ENCODE peak calls at places on chromosomes 4 and X, in ten cellular contexts. D, S, B, I, L, C, N, G, V and A are unnamed samples.

GRCh38 chrX:34350552-34350951 is 218.4 kb upstream of the FAM47A start:
- DNase-seq in D (peak; percentile 1), S (no peak), B (no peak), I (no peak), L (no peak), C (no peak), N (no peak), G (no peak), V (no peak), A (no peak)

GRCh38 chrX:15399901-15400500 is 15.8 kb upstream of the VEGFD start:
- DNase-seq in D (no peak), S (no peak), B (no peak), I (no peak), L (no peak), C (no peak), N (no peak), G (no peak), V (no peak), A (no peak)

GRCh38 chr4:138400528-138400927 is 158.4 kb upstream of the SLC7A11 start:
- DNase-seq in D (no peak), S (no peak), B (no peak), I (no peak), L (no peak), C (no peak), N (no peak), G (no peak), V (no peak), A (peak; percentile 7)

GRCh38 chr4:37970702-37971101 is 10.5 kb downstream of the PTTG2 start:
- DNase-seq in D (peak; percentile 37), S (peak; percentile 16), B (peak; percentile 73), I (peak; percentile 68), L (peak; percentile 38), C (peak; percentile 75), N (no peak), G (no peak), V (no peak), A (peak; percentile 38)

GRCh38 chr4:111126340-111126739 is 503.5 kb upstream of the PITX2 start:
- DNase-seq in D (no peak), S (no peak), B (no peak), I (no peak), L (no peak), C (no peak), N (no peak), G (no peak), V (no peak), A (no peak)

GRCh38 chr4:88477229-88477860 is 20.4 kb downstream of the HERC5 start:
- DNase-seq in D (no peak), S (no peak), B (no peak), I (no peak), L (no peak), C (no peak), N (no peak), G (no peak), V (no peak), A (no peak)

GRCh38 chrX:153935326-153935851 is 552 bp upstream of the NAA10 start:
- DNase-seq in D (no peak), S (no peak), B (no peak), I (no peak), L (peak; percentile 36), C (no peak), N (no peak), G (no peak), V (no peak), A (no peak)

GRCh38 chr4:147518846-147519767 is 38.2 kb downstream of the EDNRA start:
- DNase-seq in D (peak; percentile 85), S (peak; percentile 6), B (peak; percentile 77), I (peak; percentile 60), L (peak; percentile 70), C (peak; percentile 78), N (peak; percentile 30), G (peak; percentile 12), V (peak; percentile 44), A (peak; percentile 69)

GRCh38 chrX:49209434-49210251 is 9.7 kb upstream of the SYP start:
- DNase-seq in D (no peak), S (no peak), B (no peak), I (no peak), L (peak; percentile 34), C (no peak), N (no peak), G (no peak), V (no peak), A (no peak)

GRCh38 chrX:12979011-12979629 is 4.2 kb downstream of the TMSB4X start:
- DNase-seq in D (no peak), S (no peak), B (no peak), I (no peak), L (no peak), C (no peak), N (no peak), G (no peak), V (no peak), A (no peak)

GRCh38 chr4:41164405-41164804 is 49.9 kb downstream of the APBB2 start:
- DNase-seq in D (no peak), S (no peak), B (no peak), I (no peak), L (no peak), C (no peak), N (no peak), G (no peak), V (no peak), A (no peak)

GRCh38 chr4:4334798-4335520 is 44.9 kb downstream of the ZBTB49 start:
- DNase-seq in D (peak; percentile 45), S (peak; percentile 49), B (peak; percentile 82), I (peak; percentile 50), L (peak; percentile 76), C (peak; percentile 34), N (peak; percentile 56), G (peak; percentile 19), V (peak; percentile 34), A (no peak)

GRCh38 chr4:4667643-4668081 is 125.8 kb upstream of the STX18 start:
- DNase-seq in D (no peak), S (no peak), B (no peak), I (no peak), L (peak; percentile 39), C (peak; percentile 23), N (no peak), G (no peak), V (no peak), A (no peak)

GRCh38 chr4:78065514-78066192 is 8.5 kb downstream of the FRAS1 start:
- DNase-seq in D (no peak), S (no peak), B (no peak), I (no peak), L (no peak), C (no peak), N (no peak), G (no peak), V (no peak), A (no peak)

GRCh38 chr4:115090483-115091075 is 22.8 kb downstream of the NDST4 start:
- DNase-seq in D (peak; percentile 22), S (no peak), B (no peak), I (peak; percentile 4), L (no peak), C (peak; percentile 7), N (peak; percentile 60), G (peak; percentile 44), V (no peak), A (peak; percentile 10)

GRCh38 chr4:111937368-111937767 is 207.9 kb upstream of the FAM241A start:
- DNase-seq in D (peak; percentile 19), S (no peak), B (no peak), I (peak; percentile 63), L (no peak), C (peak; percentile 18), N (peak; percentile 10), G (peak; percentile 7), V (peak; percentile 7), A (peak; percentile 14)

GRCh38 chr4:24768604-24769003 is 26.8 kb upstream of the SOD3 start:
- DNase-seq in D (no peak), S (no peak), B (no peak), I (no peak), L (no peak), C (no peak), N (no peak), G (no peak), V (no peak), A (no peak)

GRCh38 chrX:46072776-46073175 is 472.4 kb downstream of the ZNF674 start:
- DNase-seq in D (no peak), S (no peak), B (no peak), I (peak; percentile 8), L (no peak), C (peak; percentile 25), N (no peak), G (no peak), V (no peak), A (no peak)

GRCh38 chr4:10180927-10181744 is 64.5 kb upstream of the WDR1 start:
- DNase-seq in D (no peak), S (no peak), B (no peak), I (peak; percentile 47), L (no peak), C (peak; percentile 7), N (no peak), G (no peak), V (no peak), A (no peak)

GRCh38 chrX:141936080-141936479 is 32.4 kb downstream of the MAGEC1 start:
- DNase-seq in D (peak; percentile 28), S (no peak), B (no peak), I (no peak), L (no peak), C (no peak), N (no peak), G (no peak), V (no peak), A (peak; percentile 7)

GRCh38 chr4:140152015-140152703 is 1.8 kb downstream of the MAML3 start:
- DNase-seq in D (no peak), S (peak; percentile 68), B (peak; percentile 83), I (no peak), L (peak; percentile 79), C (no peak), N (peak; percentile 84), G (peak; percentile 84), V (peak; percentile 52), A (no peak)

GRCh38 chr4:147975902-147976301 is 244.0 kb downstream of the ARHGAP10 start:
- DNase-seq in D (peak; percentile 40), S (no peak), B (no peak), I (peak; percentile 54), L (no peak), C (peak; percentile 66), N (no peak), G (no peak), V (no peak), A (no peak)

GRCh38 chr4:112646632-112647537 is 9.9 kb downstream of the LARP7 start:
- DNase-seq in D (no peak), S (no peak), B (no peak), I (no peak), L (no peak), C (no peak), N (no peak), G (no peak), V (no peak), A (no peak)

GRCh38 chr4:55077577-55077976 is 47.8 kb downstream of the KDR start:
- DNase-seq in D (no peak), S (no peak), B (no peak), I (no peak), L (no peak), C (no peak), N (no peak), G (no peak), V (no peak), A (no peak)

GRCh38 chr4:126939401-126939800 is 693.4 kb upstream of the INTU start:
- DNase-seq in D (peak; percentile 67), S (no peak), B (no peak), I (peak; percentile 69), L (no peak), C (peak; percentile 91), N (no peak), G (no peak), V (no peak), A (no peak)

GRCh38 chrX:8730812-8731578 is 942 bp downstream of the ANOS1 start:
- DNase-seq in D (no peak), S (no peak), B (no peak), I (peak; percentile 23), L (peak; percentile 15), C (no peak), N (no peak), G (no peak), V (no peak), A (no peak)

GRCh38 chrX:53685711-53686110 is 808 bp downstream of the HUWE1 start:
- DNase-seq in D (no peak), S (no peak), B (no peak), I (no peak), L (no peak), C (no peak), N (peak; percentile 7), G (no peak), V (no peak), A (no peak)

GRCh38 chrX:1502853-1503252 is 34.1 kb downstream of the P2RY8 start:
- DNase-seq in D (no peak), S (no peak), B (no peak), I (no peak), L (no peak), C (no peak), N (no peak), G (no peak), V (no peak), A (no peak)